ENCODE peak calls at places on chromosomes 11 and 22, in seven cellular contexts. R, T, X, D, N, P and V are unnamed samples.

GRCh38 chr11:84757711-84758110 is 869.4 kb downstream of the DLG2 start:
- DNase-seq in X (no peak), N (no peak), D (no peak), T (no peak), P (no peak), R (no peak), V (no peak)

GRCh38 chr11:43954241-43954640 is 11.8 kb downstream of the C11orf96 start:
- DNase-seq in T (no peak), X (no peak), D (no peak), N (no peak), R (no peak), P (no peak), V (no peak)

GRCh38 chr11:82092904-82093303 is 640.8 kb downstream of the FAM181B start:
- DNase-seq in X (no peak), D (no peak), N (no peak), P (no peak), T (no peak), R (no peak), V (no peak)

GRCh38 chr11:75577198-75577597 is 15.1 kb downstream of the SERPINH1 start:
- DNase-seq in N (no peak), P (no peak), X (no peak), D (peak), R (no peak), T (peak), V (no peak)

GRCh38 chr11:62048101-62048500 is 75.7 kb upstream of the INCENP start:
- DNase-seq in D (no peak), P (no peak), R (no peak), N (no peak), X (no peak), T (no peak), V (no peak)

GRCh38 chr22:39592104-39593060 is 21.8 kb downstream of the CACNA1I start:
- DNase-seq in N (no peak), T (no peak), X (no peak), P (no peak), D (no peak), R (peak), V (no peak)

GRCh38 chr11:70763606-70764005 is 365.3 kb downstream of the CTTN start:
- DNase-seq in R (peak), N (no peak), X (no peak), T (no peak), D (no peak), P (no peak), V (no peak)

GRCh38 chr22:30238661-30239420 is 7.7 kb downstream of the LIF start:
- DNase-seq in D (no peak), N (peak), P (no peak), R (no peak), T (peak), X (peak), V (peak)